ENCODE peak calls at places on chromosome 15, in six cellular contexts. Q is fibroblast of pulmonary artery, T is HFF-Myc, N is right lobe of liver, K is gastrocnemius medialis, X is fibroblast of mammary gland. M is an unnamed sample.

GRCh38 chr15:80076321-80077318 is 17.1 kb downstream of the ZFAND6 start:
- DNase-seq in Q (no peak), N (no peak), T (no peak), K (no peak), X (peak; percentile 13), M (no peak)

GRCh38 chr15:88727439-88727838 is 75.8 kb upstream of the ACAN start:
- DNase-seq in X (no peak), Q (no peak), N (no peak), T (no peak), K (no peak), M (no peak)

GRCh38 chr15:62756995-62757360 is 285.6 kb upstream of the TPM1 start:
- DNase-seq in K (no peak), X (no peak), Q (no peak), N (no peak), T (no peak), M (no peak)

GRCh38 chr15:29454506-29454905 is 184.9 kb upstream of the NSMCE3 start:
- DNase-seq in X (no peak), T (no peak), K (no peak), N (no peak), Q (no peak), M (no peak)

GRCh38 chr15:48340111-48340510 is 8.9 kb downstream of the DUT start:
- DNase-seq in X (no peak), N (no peak), K (no peak), T (no peak), Q (no peak), M (no peak)

GRCh38 chr15:68312701-68313204 is 35.2 kb downstream of the FEM1B start:
- DNase-seq in K (no peak), N (no peak), X (peak; percentile 64), T (no peak), Q (peak; percentile 33), M (no peak)

GRCh38 chr15:87312221-87312620 is 944.3 kb downstream of the NTRK3 start:
- DNase-seq in X (no peak), N (no peak), T (no peak), Q (no peak), K (no peak), M (no peak)

GRCh38 chr15:80107204-80107603 is 45.6 kb upstream of the FAH start:
- DNase-seq in T (no peak), X (no peak), Q (no peak), K (no peak), N (no peak), M (no peak)

GRCh38 chr15:80626643-80627120 is 68.4 kb upstream of the ABHD17C start:
- DNase-seq in N (no peak), T (no peak), K (no peak), X (no peak), Q (no peak), M (no peak)

GRCh38 chr15:68552773-68553172 is 26.0 kb upstream of the CORO2B start:
- DNase-seq in X (no peak), K (no peak), Q (no peak), T (no peak), N (no peak), M (peak; percentile 25)

GRCh38 chr15:57751177-57751800 is 44.8 kb downstream of the POLR2M start:
- DNase-seq in X (peak; percentile 66), T (peak; percentile 41), K (no peak), Q (peak; percentile 75), N (no peak), M (peak; percentile 30)

GRCh38 chr15:92637621-92638020 is 18.0 kb downstream of the FAM174B start:
- DNase-seq in N (no peak), T (no peak), K (no peak), X (no peak), Q (no peak), M (no peak)

DNA sequence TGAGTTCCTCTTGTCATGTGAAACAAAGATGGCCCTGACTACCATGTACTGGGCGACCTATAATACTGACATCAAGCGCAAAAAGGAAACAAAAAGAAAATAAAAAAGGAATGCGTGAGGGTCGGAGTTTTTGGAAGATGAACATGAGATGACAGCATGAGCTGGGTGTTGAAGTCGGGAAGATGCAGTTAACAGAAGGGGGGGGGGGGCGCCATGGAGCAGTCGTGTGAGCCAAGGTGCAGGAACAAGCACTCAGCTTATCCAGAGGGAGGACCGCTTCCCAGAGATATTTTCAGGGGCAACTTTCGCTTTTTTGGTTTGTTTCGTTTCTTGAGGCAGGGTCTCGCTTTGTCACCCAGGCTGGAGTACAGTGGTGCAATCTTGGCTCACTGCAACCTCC is 110.2 kb downstream of the RORA start:
- DNase-seq in Q (no peak), N (no peak), K (no peak), T (no peak), X (no peak), M (no peak)
- TF ChIP-seq CTCF in Q (peak; percentile 12), N (no peak), K (no peak), T (peak; percentile 16), X (peak; percentile 10), M (no peak)

GRCh38 chr15:25863968-25864580 is 947 bp upstream of the ATP10A start:
- DNase-seq in K (no peak), Q (no peak), X (no peak), N (no peak), T (no peak), M (no peak)
- H3K4me3 ChIP-seq in K (peak overlapping the region; percentile 53), Q (no peak overlapping the region), X (no peak overlapping the region), N (no peak overlapping the region), T (peak overlapping the region; percentile 64), M (peak overlapping the region; percentile 73)

GRCh38 chr15:31975446-31976229 is 54.7 kb upstream of the CHRNA7 start:
- DNase-seq in X (no peak), T (no peak), K (no peak), N (no peak), Q (peak; percentile 2), M (peak; percentile 24)
- TF ChIP-seq CTCF in X (no peak), T (no peak), K (no peak), N (no peak), Q (no peak), M (no peak)

DNA sequence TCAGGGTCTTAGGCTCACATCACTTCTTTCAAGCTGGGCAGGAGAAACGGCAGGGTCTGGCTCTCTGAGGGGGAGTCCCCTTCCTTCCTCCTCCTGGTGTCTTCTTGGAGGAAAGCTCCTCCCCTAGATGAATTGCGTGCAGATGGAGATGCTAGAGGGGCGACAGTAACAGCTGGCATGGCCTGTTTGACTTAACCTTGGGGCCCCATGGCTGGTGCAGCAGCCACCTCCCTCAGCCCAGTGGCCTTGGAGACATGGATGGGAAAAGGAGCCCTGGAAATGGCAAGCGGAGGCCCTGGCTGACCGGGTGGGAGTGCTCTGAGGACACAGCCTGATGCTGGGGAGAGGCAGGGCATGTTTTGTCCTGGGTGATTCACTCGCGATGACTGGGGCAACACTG is 20.2 kb downstream of the PAK6 start:
- DNase-seq in X (no peak), N (no peak), T (no peak), Q (no peak), K (no peak), M (no peak)
- H3K4me3 ChIP-seq in X (no peak overlapping the region), N (no peak overlapping the region), T (no peak overlapping the region), Q (no peak overlapping the region), K (no peak overlapping the region), M (no peak overlapping the region)

GRCh38 chr15:25268166-25268565 is 170.7 kb downstream of the UBE3A start:
- DNase-seq in Q (no peak), T (no peak), K (no peak), N (no peak), X (no peak), M (no peak)
- TF ChIP-seq CTCF in Q (no peak), T (peak; percentile 13), K (no peak), N (no peak), X (no peak), M (no peak)

GRCh38 chr15:85726446-85726845 is 68.3 kb downstream of the KLHL25 start:
- DNase-seq in T (no peak), K (no peak), N (no peak), Q (no peak), X (peak; percentile 51), M (peak; percentile 17)
- H3K4me3 ChIP-seq in T (no peak overlapping the region), K (no peak overlapping the region), N (no peak overlapping the region), Q (no peak overlapping the region), X (no peak overlapping the region), M (no peak overlapping the region)